ENCODE peak calls at places on chromosome 7, in five cellular contexts. U, A, Z, R and D are unnamed samples. For H3K36me3 and H3K4me1, the result is how much of the 10 kb centered on the place peaks cover.

GRCh38 chr7:17965600-17965999 is 25.3 kb upstream of the SNX13 start:
- DNase-seq in Z (peak), R (no peak), A (no peak), U (no peak), D (no peak)

GRCh38 chr7:5636446-5636835 is 145.0 kb downstream of the RNF216 start:
- DNase-seq in A (no peak), R (no peak), U (no peak), Z (peak), D (no peak)

GRCh38 chr7:6320791-6321190 is 48.4 kb upstream of the CYTH3 start:
- DNase-seq in R (no peak), U (no peak), A (no peak), Z (no peak), D (no peak)

GRCh38 chr7:1922870-1923236 is 252.8 kb downstream of the ELFN1 start:
- DNase-seq in U (no peak), Z (no peak), A (no peak), R (no peak), D (no peak)

GRCh38 chr7:83166-83840 is 109.1 kb upstream of the FAM20C start:
- DNase-seq in R (no peak), A (no peak), U (no peak), Z (no peak), D (no peak)

GRCh38 chr7:19707240-19707639 is 1.6 kb downstream of the POLR1F start:
- DNase-seq in A (no peak), Z (no peak), U (no peak), R (no peak), D (no peak)

GRCh38 chr7:100159099-100159623 is 638 bp upstream of the TRAPPC14 start:
- DNase-seq in Z (no peak), A (no peak), U (no peak), R (no peak), D (no peak)

GRCh38 chr7:91247497-91247896 is 16.7 kb upstream of the FZD1 start:
- DNase-seq in A (no peak), Z (no peak), R (no peak), U (no peak), D (no peak)

GRCh38 chr7:100895956-100896742 is 461 bp upstream of the ACHE start:
- DNase-seq in U (peak), R (no peak), A (peak), Z (no peak), D (no peak)

GRCh38 chr7:40673285-40673684 is 538.5 kb downstream of the SUGCT start:
- DNase-seq in A (no peak), Z (peak), R (no peak), U (no peak), D (no peak)

GRCh38 chr7:40298421-40298820 is 163.6 kb downstream of the SUGCT start:
- DNase-seq in Z (peak), A (no peak), U (no peak), R (no peak), D (no peak)

GRCh38 chr7:130925136-130925794 is 191.3 kb upstream of the KLF14 start:
- DNase-seq in R (no peak), U (no peak), Z (no peak), A (no peak), D (no peak)

GRCh38 chr7:28102778-28103177 is 77.8 kb downstream of the JAZF1 start:
- DNase-seq in U (no peak), R (no peak), A (peak), Z (no peak), D (no peak)

GRCh38 chr7:90483236-90483635 is 13.8 kb downstream of the PTTG1IP2 start:
- DNase-seq in Z (no peak), R (no peak), A (no peak), U (no peak), D (no peak)

GRCh38 chr7:6130007-6130587 is 98.9 kb downstream of the ANKRD61 start:
- DNase-seq in U (no peak), R (no peak), A (no peak), Z (no peak), D (no peak)

GRCh38 chr7:32179567-32179966 is 109.4 kb upstream of the PDE1C start:
- DNase-seq in U (no peak), Z (no peak), A (no peak), R (no peak), D (no peak)

GRCh38 chr7:108630002-108630401 is 60.3 kb downstream of the DNAJB9 start:
- DNase-seq in R (no peak), U (no peak), Z (no peak), A (no peak), D (no peak)

GRCh38 chr7:150665075-150665794 is 20.3 kb upstream of the GIMAP2 start:
- DNase-seq in Z (no peak), R (no peak), U (no peak), A (no peak), D (no peak)

GRCh38 chr7:132279718-132280117 is 296.6 kb downstream of the PLXNA4 start:
- DNase-seq in Z (no peak), A (no peak), R (no peak), U (no peak), D (no peak)

GRCh38 chr7:90246184-90246583 is 1.2 kb downstream of the CFAP69 start:
- DNase-seq in Z (no peak), R (no peak), U (no peak), A (peak), D (peak)

GRCh38 chr7:29764227-29764626 is 42.1 kb upstream of the WIPF3 start:
- DNase-seq in Z (no peak), U (no peak), A (peak), R (no peak), D (peak)

GRCh38 chr7:73696372-73696771 is 13.0 kb downstream of the BUD23 start:
- DNase-seq in R (no peak), Z (no peak), A (no peak), U (no peak), D (no peak)
- H3K36me3 ChIP-seq in R (under half), Z (under half), A (under half), U (under half), D (under half)

DNA sequence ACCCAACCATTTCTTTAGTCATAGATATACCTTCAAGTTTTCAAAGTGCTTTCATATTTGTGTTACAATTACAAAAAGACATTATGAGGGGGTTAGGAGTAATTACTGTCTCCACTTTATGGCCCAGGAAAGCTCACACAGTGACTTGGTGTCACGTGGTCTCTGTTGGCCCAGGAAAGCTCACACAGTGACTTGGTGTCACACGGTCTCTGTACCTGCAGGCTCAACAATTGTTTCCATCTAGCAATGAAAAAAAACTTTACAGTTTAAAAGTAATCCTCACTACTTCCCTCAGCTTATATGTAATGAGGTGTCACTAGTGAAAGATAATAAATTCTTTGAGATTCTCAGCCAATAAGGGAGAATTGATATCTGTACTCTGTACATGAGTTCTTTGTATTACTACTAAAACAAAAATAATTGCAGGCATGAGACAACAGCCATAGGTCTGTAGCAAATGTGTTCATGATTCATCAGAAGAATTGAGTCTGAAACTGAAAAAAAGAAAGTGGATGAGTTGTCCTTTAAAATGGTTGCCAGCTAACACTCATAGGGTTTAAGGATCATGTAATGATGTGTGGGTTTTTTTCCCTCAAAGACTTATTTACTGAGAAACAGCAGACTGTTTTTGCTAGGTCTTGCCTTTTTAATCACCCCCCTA is 10.9 kb downstream of the OGDH start:
- DNase-seq in A (no peak), Z (peak), U (no peak), R (no peak), D (no peak)
- H3K4me1 ChIP-seq in A (under half), Z (under half), U (half or more), R (under half), D (under half)

GRCh38 chr7:92569137-92569536 is 21.1 kb downstream of the FAM133B start:
- DNase-seq in A (no peak), U (no peak), Z (no peak), R (no peak), D (no peak)
- H3K36me3 ChIP-seq in A (under half), U (under half), Z (under half), R (under half), D (under half)

DNA sequence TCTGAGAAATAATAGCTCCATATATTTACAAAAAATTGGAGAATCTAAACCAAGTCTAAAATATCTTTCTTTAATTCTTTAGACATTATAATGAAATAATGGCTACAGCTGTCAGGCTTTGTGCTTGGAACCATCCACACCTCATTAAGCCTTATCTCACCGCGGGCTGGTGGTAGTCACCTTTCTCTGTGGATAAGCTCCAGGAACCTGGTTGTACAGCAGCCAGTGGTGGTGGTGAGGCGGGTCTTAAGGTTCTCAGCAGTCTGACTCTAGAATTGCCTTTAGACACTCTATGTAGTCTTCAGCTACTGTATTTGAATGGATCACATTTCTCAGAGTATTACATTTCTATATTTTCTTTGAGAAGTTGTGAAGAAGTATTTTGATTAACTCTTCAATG is 34.2 kb downstream of the CUL1 start:
- DNase-seq in R (no peak), U (no peak), Z (no peak), A (no peak), D (no peak)
- H3K4me1 ChIP-seq in R (under half), U (under half), Z (under half), A (under half), D (under half)

DNA sequence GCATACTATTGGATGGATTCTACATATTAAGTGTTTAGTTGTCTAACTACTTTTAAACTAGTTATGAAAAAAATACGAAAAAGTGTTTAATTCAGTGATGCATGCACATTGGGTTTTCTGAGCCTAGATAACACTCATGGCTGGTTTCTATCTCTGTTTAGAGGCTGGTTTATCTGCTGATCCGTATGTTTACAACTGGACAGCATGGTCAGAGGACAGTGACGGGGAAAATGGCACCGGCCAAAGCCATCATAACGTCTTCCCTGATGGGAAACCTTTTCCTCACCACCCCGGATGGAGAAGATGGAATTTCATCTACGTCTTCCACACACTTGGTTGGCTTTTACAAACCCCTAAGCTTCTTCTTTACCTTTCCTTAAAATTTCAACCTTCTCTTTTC is 10.2 kb downstream of the GPNMB start:
- DNase-seq in A (no peak), U (no peak), R (no peak), Z (no peak), D (no peak)
- H3K36me3 ChIP-seq in A (under half), U (under half), R (under half), Z (under half), D (under half)

GRCh38 chr7:22406715-22407114 is 49.8 kb upstream of the RAPGEF5 start:
- DNase-seq in Z (no peak), A (no peak), R (no peak), U (no peak), D (no peak)
- H3K4me1 ChIP-seq in Z (under half), A (under half), R (under half), U (under half), D (under half)

GRCh38 chr7:45033931-45034290 is 33.9 kb downstream of the CCM2 start:
- DNase-seq in R (no peak), U (no peak), Z (peak), A (no peak), D (no peak)
- H3K36me3 ChIP-seq in R (under half), U (under half), Z (under half), A (under half), D (under half)

GRCh38 chr7:50399206-50399605 is 50.9 kb downstream of the FIGNL1 start:
- DNase-seq in R (no peak), A (no peak), U (no peak), Z (no peak), D (no peak)
- H3K4me1 ChIP-seq in R (under half), A (under half), U (half or more), Z (under half), D (under half)

GRCh38 chr7:140026935-140027334 is 35.8 kb downstream of the PARP12 start:
- DNase-seq in Z (no peak), A (no peak), R (no peak), U (no peak), D (no peak)
- H3K36me3 ChIP-seq in Z (under half), A (under half), R (under half), U (under half), D (under half)

DNA sequence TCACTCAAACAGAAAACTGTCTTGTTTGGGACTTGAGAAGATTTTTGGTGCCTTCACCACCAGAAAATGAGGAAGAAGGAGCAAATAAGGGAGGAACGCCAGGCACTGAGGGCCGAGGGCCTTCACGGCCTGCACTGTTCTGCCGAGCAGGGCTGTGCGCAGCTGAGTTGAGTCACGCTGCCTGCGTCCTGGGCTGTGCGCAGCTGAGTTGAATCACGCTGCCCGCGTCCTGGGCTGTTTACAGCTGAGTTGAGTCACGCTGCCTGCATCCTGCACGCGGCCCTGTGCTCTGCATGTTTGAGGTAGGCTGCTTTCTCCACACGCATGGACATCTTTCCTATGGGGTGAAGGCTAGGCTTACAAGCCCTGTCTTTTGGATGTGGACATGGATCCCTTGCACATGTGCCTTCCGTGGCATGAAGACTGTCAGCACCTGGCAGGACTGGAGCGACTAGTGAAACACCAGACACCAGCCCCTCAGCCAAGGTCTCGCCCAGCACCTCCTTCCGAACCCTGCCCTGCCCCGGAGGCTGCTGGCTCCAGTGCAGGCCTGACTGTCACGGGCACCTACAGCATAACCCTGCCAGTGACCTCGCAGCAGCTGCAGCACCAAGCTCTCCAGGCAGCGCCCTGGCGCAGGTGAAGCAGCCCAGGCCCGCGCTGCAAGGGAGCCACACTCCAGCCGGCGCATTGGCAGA is 96.7 kb downstream of the HTR5A start:
- DNase-seq in A (no peak), U (no peak), R (no peak), Z (peak), D (no peak)
- H3K4me1 ChIP-seq in A (under half), U (under half), R (under half), Z (under half), D (under half)